ENCODE peak calls at places on chromosome 16, in four cellular contexts. Z is NCI-H1417; P is stimulated activated CD4-positive, alpha-beta T cell treated with anti-CD3 and anti-CD28 coated beads, TNF-alpha, amount 100 ng/mL, for 1 hour; U is effector CD8-positive, alpha-beta T cell. S is an unnamed sample.

GRCh38 chr16:4385066-4385788 is 13.6 kb downstream of the VASN start:
- DNase-seq in P (no peak), Z (no peak), U (no peak), S (no peak)

GRCh38 chr16:81635336-81635947 is 143.6 kb upstream of the PLCG2 start:
- DNase-seq in Z (no peak), U (no peak), P (no peak), S (no peak)

GRCh38 chr16:48608871-48609452 is 1.0 kb downstream of the N4BP1 start:
- DNase-seq in U (no peak), Z (no peak), P (no peak), S (no peak)

GRCh38 chr16:85490971-85491771 is 122.0 kb upstream of the GSE1 start:
- DNase-seq in Z (no peak), P (no peak), U (no peak), S (no peak)

GRCh38 chr16:85621698-85622433 is 8.7 kb downstream of the GSE1 start:
- DNase-seq in P (no peak), Z (no peak), U (no peak), S (no peak)

GRCh38 chr16:48511071-48511540 is 98.9 kb downstream of the N4BP1 start:
- DNase-seq in U (no peak), P (no peak), Z (no peak), S (peak)

GRCh38 chr16:31561698-31562233 is 34.1 kb downstream of the AHSP start:
- DNase-seq in U (no peak), P (no peak), Z (no peak), S (no peak)

GRCh38 chr16:49696414-49697101 is 159.4 kb downstream of the ZNF423 start:
- DNase-seq in Z (no peak), U (no peak), P (no peak), S (no peak)

GRCh38 chr16:11256657-11257130 is 690 bp upstream of the SOCS1 start:
- DNase-seq in U (no peak), P (no peak), Z (peak), S (peak)

GRCh38 chr16:12295395-12295794 is 318.9 kb downstream of the SNX29 start:
- DNase-seq in U (no peak), Z (no peak), P (no peak), S (no peak)

GRCh38 chr16:67105251-67105650 is 4.5 kb upstream of the PHAF1 start:
- DNase-seq in Z (no peak), U (no peak), P (no peak), S (no peak)

GRCh38 chr16:8581923-8582580 is 8.3 kb downstream of the TMEM114 start:
- DNase-seq in P (no peak), Z (no peak), U (no peak), S (peak)

GRCh38 chr16:65509172-65509571 is 387.3 kb upstream of the CDH11 start:
- DNase-seq in Z (no peak), P (no peak), U (no peak), S (no peak)

GRCh38 chr16:12186774-12187335 is 210.3 kb downstream of the SNX29 start:
- DNase-seq in Z (peak), U (no peak), P (no peak), S (no peak)

GRCh38 chr16:13316008-13316407 is 414.6 kb downstream of the SHISA9 start:
- DNase-seq in Z (no peak), P (no peak), U (no peak), S (peak)